ENCODE peak calls at places on chromosomes 6 and 20, in four cellular contexts. Z, V, J and C are unnamed samples. For H3K36me3, the result is how much of the 10 kb centered on the place peaks cover.

GRCh38 chr6:128696651-128697391 is 176.4 kb upstream of the PTPRK start:
- DNase-seq in Z (peak), V (no peak), J (no peak), C (no peak)

GRCh38 chr6:137213813-137214212 is 5.4 kb downstream of the IFNGR1 start:
- DNase-seq in Z (no peak), V (no peak), J (no peak), C (no peak)

GRCh38 chr6:138817799-138818198 is 21.9 kb downstream of the ECT2L start:
- DNase-seq in Z (peak), V (no peak), J (peak), C (peak)

GRCh38 chr20:39830903-39831302 is 858.1 kb downstream of the MAFB start:
- DNase-seq in Z (no peak), V (no peak), J (no peak), C (no peak)

GRCh38 chr20:8547035-8547649 is 415.1 kb downstream of the PLCB1 start:
- DNase-seq in Z (no peak), V (no peak), J (no peak), C (no peak)

GRCh38 chr6:10014561-10014960 is 400.3 kb downstream of the TFAP2A start:
- DNase-seq in Z (no peak), V (no peak), J (no peak), C (no peak)

GRCh38 chr6:108707328-108707976 is 140.8 kb upstream of the ARMC2 start:
- DNase-seq in Z (no peak), V (no peak), J (peak), C (no peak)

GRCh38 chr20:35562541-35563110 is 20.7 kb downstream of the ERGIC3 start:
- DNase-seq in Z (no peak), V (no peak), J (no peak), C (no peak)

GRCh38 chr6:167748458-167749379 is 78.0 kb upstream of the AFDN start:
- DNase-seq in Z (no peak), V (no peak), J (no peak), C (no peak)

GRCh38 chr6:110520188-110520956 is 44.0 kb upstream of the SLC22A16 start:
- DNase-seq in Z (no peak), V (no peak), J (no peak), C (no peak)

GRCh38 chr6:90190752-90191393 is 105.8 kb downstream of the BACH2 start:
- DNase-seq in Z (no peak), V (no peak), J (no peak), C (no peak)

GRCh38 chr20:9311132-9311531 is 203.3 kb upstream of the LAMP5 start:
- DNase-seq in Z (no peak), V (no peak), J (no peak), C (no peak)

GRCh38 chr6:16163535-16164300 is 34.8 kb downstream of the MYLIP start:
- DNase-seq in Z (no peak), V (no peak), J (no peak), C (no peak)

GRCh38 chr20:63498950-63499332 is at the start of gene EEF1A2:
- DNase-seq in Z (no peak), V (peak), J (no peak), C (no peak)

GRCh38 chr6:36701401-36701991 is 3.9 kb downstream of the RAB44 start:
- DNase-seq in Z (no peak), V (no peak), J (peak), C (no peak)

GRCh38 chr6:140059947-140060346 is 685.5 kb upstream of the CITED2 start:
- DNase-seq in Z (no peak), V (no peak), J (no peak), C (no peak)

GRCh38 chr6:167699141-167700036 is 127.3 kb upstream of the AFDN start:
- DNase-seq in Z (no peak), V (peak), J (peak), C (peak)

GRCh38 chr6:157332813-157333212 is 9.5 kb upstream of the TMEM242 start:
- DNase-seq in Z (no peak), V (no peak), J (no peak), C (no peak)

GRCh38 chr20:23156842-23157423 is 70.8 kb upstream of the CD93 start:
- DNase-seq in Z (no peak), V (no peak), J (no peak), C (no peak)

GRCh38 chr20:48750376-48750775 is 77.4 kb downstream of the PREX1 start:
- DNase-seq in Z (no peak), V (no peak), J (no peak), C (no peak)

GRCh38 chr6:79188101-79188500 is 46.4 kb downstream of the HMGN3 start:
- DNase-seq in Z (no peak), V (no peak), J (no peak), C (no peak)

GRCh38 chr6:152189736-152190135 is 382.3 kb downstream of the ESR1 start:
- DNase-seq in Z (no peak), V (no peak), J (no peak), C (no peak)

GRCh38 chr6:35719830-35720733 is 16.8 kb upstream of the ARMC12 start:
- DNase-seq in Z (no peak), V (no peak), J (peak), C (peak)

GRCh38 chr6:157528931-157529653 is 148.1 kb downstream of the ZDHHC14 start:
- DNase-seq in Z (no peak), V (no peak), J (peak), C (no peak)

GRCh38 chr20:36396847-36397246 is 90.7 kb downstream of the DLGAP4 start:
- DNase-seq in Z (no peak), V (no peak), J (no peak), C (no peak)

GRCh38 chr6:7728855-7729590 is 3.1 kb downstream of the BMP6 start:
- DNase-seq in Z (no peak), V (no peak), J (no peak), C (no peak)

GRCh38 chr6:116446399-116446798 is 14.8 kb upstream of the CALHM6 start:
- DNase-seq in Z (no peak), V (no peak), J (no peak), C (no peak)

GRCh38 chr6:167706313-167707109 is 120.2 kb upstream of the AFDN start:
- DNase-seq in Z (no peak), V (peak), J (no peak), C (no peak)

GRCh38 chr20:39109933-39110818 is 148.0 kb downstream of the DHX35 start:
- DNase-seq in Z (no peak), V (no peak), J (peak), C (no peak)

GRCh38 chr6:132664309-132665034 is 5.5 kb upstream of the TAAR1 start:
- DNase-seq in Z (no peak), V (no peak), J (no peak), C (no peak)

GRCh38 chr20:50571466-50571865 is 61.3 kb downstream of the PTPN1 start:
- DNase-seq in Z (no peak), V (no peak), J (no peak), C (no peak)

GRCh38 chr20:50574586-50574985 is 64.4 kb downstream of the PTPN1 start:
- DNase-seq in Z (no peak), V (no peak), J (no peak), C (no peak)

GRCh38 chr20:50574108-50574507 is 63.9 kb downstream of the PTPN1 start:
- DNase-seq in Z (no peak), V (no peak), J (no peak), C (no peak)

GRCh38 chr20:50575869-50576720 is 65.9 kb downstream of the PTPN1 start:
- DNase-seq in Z (peak), V (peak), J (peak), C (no peak)

GRCh38 chr20:50572922-50573777 is 63.0 kb downstream of the PTPN1 start:
- DNase-seq in Z (no peak), V (no peak), J (no peak), C (no peak)
- H3K36me3 ChIP-seq in Z (under half), V (under half), J (under half), C (under half)

GRCh38 chr6:76490456-76490855 is 418.0 kb upstream of the IMPG1 start:
- DNase-seq in Z (no peak), V (no peak), J (no peak), C (no peak)

DNA sequence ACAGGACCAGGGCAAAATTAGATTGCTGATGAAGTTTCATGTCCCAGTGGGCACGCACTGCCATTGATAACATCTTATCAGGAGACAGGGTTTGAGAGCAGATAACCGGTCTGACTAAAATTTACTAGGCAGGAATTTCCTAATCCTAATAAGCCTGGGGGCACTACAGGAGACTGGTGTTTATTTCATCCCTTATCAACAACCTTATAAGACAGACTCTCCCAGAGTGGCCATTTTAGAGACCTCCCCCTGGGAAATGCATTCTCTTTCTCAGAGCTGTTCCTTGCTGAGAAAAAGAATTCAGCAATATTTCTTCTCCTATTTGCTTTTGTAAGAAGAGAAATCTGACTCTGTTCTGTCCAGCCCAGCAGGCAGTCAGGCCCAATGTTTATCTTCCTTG is 423.4 kb upstream of the IMPG1 start:
- DNase-seq in Z (no peak), V (no peak), J (no peak), C (no peak)
- H3K4me3 ChIP-seq in Z (no peak), V (no peak), J (no peak), C (no peak)

GRCh38 chr20:58448958-58449357 is 59.9 kb downstream of the VAPB start:
- DNase-seq in Z (no peak), V (no peak), J (no peak), C (no peak)

GRCh38 chr20:58449703-58450138 is 60.7 kb downstream of the VAPB start:
- DNase-seq in Z (no peak), V (no peak), J (no peak), C (no peak)

GRCh38 chr20:58447733-58448391 is 58.8 kb downstream of the VAPB start:
- DNase-seq in Z (peak), V (peak), J (peak), C (peak)

GRCh38 chr20:58446264-58446937 is 57.4 kb downstream of the VAPB start:
- DNase-seq in Z (no peak), V (no peak), J (no peak), C (no peak)

DNA sequence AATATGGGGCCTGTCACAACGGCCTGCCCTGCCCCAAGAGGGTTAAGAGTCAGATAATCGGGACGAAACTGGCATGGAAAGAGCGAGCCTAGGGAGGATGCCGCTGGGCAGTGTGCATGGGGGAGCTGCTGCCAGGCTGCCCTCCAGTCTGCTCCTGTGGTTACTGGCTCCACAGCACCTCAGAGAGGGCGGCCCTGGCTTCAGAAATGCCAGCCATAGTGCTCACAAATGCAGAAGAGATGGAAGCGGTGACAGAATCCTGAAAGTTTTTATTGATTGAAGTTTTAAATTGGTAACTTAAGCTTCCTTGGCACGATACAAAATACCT is 57.9 kb downstream of the VAPB start:
- DNase-seq in Z (no peak), V (no peak), J (no peak), C (no peak)
- H3K36me3 ChIP-seq in Z (under half), V (under half), J (under half), C (under half)

GRCh38 chr6:158629376-158630221 is 14.9 kb downstream of the DYNLT1 start:
- DNase-seq in Z (no peak), V (peak), J (peak), C (no peak)

GRCh38 chr6:158630944-158631616 is 13.5 kb downstream of the DYNLT1 start:
- DNase-seq in Z (no peak), V (no peak), J (no peak), C (peak)

GRCh38 chr6:158634695-158635426 is 9.7 kb downstream of the DYNLT1 start:
- DNase-seq in Z (no peak), V (peak), J (no peak), C (peak)

GRCh38 chr6:158633127-158633526 is 11.4 kb downstream of the DYNLT1 start:
- DNase-seq in Z (no peak), V (no peak), J (no peak), C (no peak)

DNA sequence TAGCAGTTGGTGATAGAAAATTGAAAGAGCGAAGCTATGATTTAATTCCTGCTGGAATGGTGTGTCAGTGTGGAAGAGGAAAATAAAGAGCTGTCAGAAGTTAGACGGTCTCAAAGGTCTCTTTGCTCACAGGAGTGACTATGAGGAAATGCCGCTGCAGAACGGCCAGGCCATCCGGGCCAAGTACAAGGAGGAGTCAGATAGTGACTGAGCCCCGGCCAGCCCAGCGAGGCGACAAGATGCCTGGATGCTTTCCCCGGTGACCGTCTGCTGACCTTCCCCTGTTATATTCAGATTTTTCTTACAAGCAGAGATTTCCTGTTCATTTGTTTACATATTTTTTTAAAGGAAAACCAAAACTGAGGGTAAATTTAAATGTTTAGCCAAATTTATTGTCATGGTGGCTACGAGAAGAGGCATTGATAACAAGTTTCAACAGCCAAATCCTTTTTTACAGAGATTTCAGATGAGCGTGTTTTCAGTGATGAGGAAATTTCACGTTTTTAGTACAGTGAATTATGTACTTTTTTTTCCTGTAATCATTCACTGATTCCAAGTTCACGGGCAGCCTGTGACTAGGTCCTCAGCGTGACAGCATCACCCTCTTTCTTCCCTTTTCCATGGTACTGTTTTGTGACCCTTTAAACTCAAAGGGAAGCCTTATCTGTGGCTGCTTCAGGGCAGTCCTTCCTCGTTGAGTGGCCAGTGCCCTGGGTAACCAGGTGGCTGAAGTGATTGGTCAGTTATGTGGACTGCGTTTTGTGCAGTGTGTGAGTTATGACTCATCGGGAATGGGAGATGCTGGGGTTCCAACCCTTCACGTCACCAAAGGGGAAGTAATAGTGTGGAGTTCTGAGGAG is 12.6 kb downstream of the DYNLT1 start:
- DNase-seq in Z (peak), V (no peak), J (peak), C (peak)
- H3K4me3 ChIP-seq in Z (no peak), V (no peak), J (no peak), C (no peak)

GRCh38 chr20:25491446-25492038 is 84.1 kb downstream of the GINS1 start:
- DNase-seq in Z (no peak), V (no peak), J (no peak), C (no peak)
- H3K36me3 ChIP-seq in Z (under half), V (under half), J (under half), C (under half)

DNA sequence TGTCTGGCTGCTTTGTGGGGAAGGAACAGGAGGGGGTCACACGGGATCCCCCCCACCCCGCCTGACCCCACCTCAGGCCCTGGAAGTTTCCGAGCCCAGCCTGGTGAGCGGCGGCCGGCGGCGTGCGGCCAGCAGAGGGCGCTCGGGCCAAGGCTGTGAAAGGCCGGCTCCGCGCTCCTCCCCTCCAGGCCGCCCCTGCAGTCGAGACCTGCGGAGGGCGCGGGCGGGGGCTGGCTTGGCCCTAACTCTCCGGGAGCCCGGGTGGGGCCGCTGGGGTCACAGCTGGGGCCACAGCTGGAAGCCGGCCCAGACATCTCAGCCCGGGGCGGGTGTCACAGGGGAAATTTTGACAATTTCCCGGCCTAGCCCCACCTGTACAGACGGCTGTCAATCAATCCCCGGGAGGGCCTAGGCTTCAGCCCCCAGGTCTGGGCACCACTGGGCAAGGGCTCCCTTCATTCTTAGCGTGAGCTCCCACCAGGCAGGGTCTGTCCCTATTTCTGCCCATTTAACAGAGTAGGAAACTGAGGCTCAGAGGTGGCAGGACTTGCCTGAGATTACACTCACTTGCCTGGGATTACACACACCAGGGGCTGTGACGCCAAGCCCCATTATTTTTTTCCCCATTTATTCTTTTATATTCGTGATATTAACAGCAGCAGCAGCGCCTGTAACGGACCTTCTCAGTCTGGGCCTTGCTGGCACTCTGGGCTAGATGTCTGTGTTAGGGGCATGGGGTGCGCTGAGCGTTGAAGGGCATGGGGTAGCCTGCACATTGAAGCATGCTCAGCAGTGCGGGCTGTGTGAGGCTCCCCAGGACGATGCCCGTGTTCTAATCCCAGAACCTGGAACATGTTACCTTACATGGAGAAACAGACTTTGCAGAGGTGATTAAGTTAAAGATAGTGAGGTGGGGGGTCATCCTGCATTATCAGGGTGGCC is 23.0 kb downstream of the ZBP1 start:
- DNase-seq in Z (peak), V (peak), J (peak), C (peak)
- H3K4me3 ChIP-seq in Z (no peak), V (no peak), J (no peak), C (no peak)